ENCODE peak calls at places on chromosome 10, in five cellular contexts. One of them, this sample, is unnamed.
A peak's percentile ranks its signal among the peaks of the same experiment; 100 is the strongest.

GRCh38 chr10:106133451-106133850 is 1031.1 kb downstream of the SORCS1 start:
- DNase-seq in right cardiac atrium: no peak
- DNase-seq in AG10803: no peak
- DNase-seq in PC-9: no peak
- DNase-seq in renal cortical epithelial cell: no peak
- DNase-seq in this sample: no peak

GRCh38 chr10:52818019-52818418 is 45.4 kb upstream of the MBL2 start:
- DNase-seq in right cardiac atrium: no peak
- DNase-seq in AG10803: peak; percentile 19
- DNase-seq in PC-9: peak; percentile 64
- DNase-seq in renal cortical epithelial cell: peak; percentile 89
- DNase-seq in this sample: peak; percentile 30

GRCh38 chr10:16440396-16441105 is 3.7 kb downstream of the PTER start:
- DNase-seq in renal cortical epithelial cell: peak; percentile 70
- DNase-seq in right cardiac atrium: no peak
- DNase-seq in PC-9: peak; percentile 89
- DNase-seq in AG10803: no peak
- DNase-seq in this sample: peak; percentile 59

GRCh38 chr10:77989081-77989724 is 40.1 kb downstream of the POLR3A start:
- DNase-seq in right cardiac atrium: peak; percentile 77
- DNase-seq in renal cortical epithelial cell: no peak
- DNase-seq in AG10803: peak; percentile 38
- DNase-seq in PC-9: no peak
- DNase-seq in this sample: no peak

GRCh38 chr10:120513307-120513706 is 56.3 kb downstream of the PLPP4 start:
- DNase-seq in renal cortical epithelial cell: no peak
- DNase-seq in right cardiac atrium: no peak
- DNase-seq in PC-9: no peak
- DNase-seq in AG10803: no peak
- DNase-seq in this sample: no peak

GRCh38 chr10:48284002-48284546 is 9.6 kb upstream of the FRMPD2 start:
- DNase-seq in AG10803: no peak
- DNase-seq in right cardiac atrium: no peak
- DNase-seq in renal cortical epithelial cell: no peak
- DNase-seq in PC-9: no peak
- DNase-seq in this sample: no peak

GRCh38 chr10:84665883-84666463 is 337.6 kb downstream of the CCSER2 start:
- DNase-seq in right cardiac atrium: no peak
- DNase-seq in AG10803: no peak
- DNase-seq in PC-9: no peak
- DNase-seq in renal cortical epithelial cell: no peak
- DNase-seq in this sample: peak; percentile 57

GRCh38 chr10:109966961-109967738 is 40.6 kb upstream of the ADD3 start:
- DNase-seq in renal cortical epithelial cell: no peak
- DNase-seq in right cardiac atrium: no peak
- DNase-seq in PC-9: peak; percentile 34
- DNase-seq in AG10803: no peak
- DNase-seq in this sample: peak; percentile 14

GRCh38 chr10:47222461-47222860 is 77.5 kb upstream of the GDF10 start:
- DNase-seq in AG10803: no peak
- DNase-seq in PC-9: no peak
- DNase-seq in right cardiac atrium: no peak
- DNase-seq in renal cortical epithelial cell: no peak
- DNase-seq in this sample: no peak

GRCh38 chr10:59991661-59992060 is 85.3 kb upstream of the CCDC6 start:
- DNase-seq in right cardiac atrium: no peak
- DNase-seq in renal cortical epithelial cell: peak; percentile 96
- DNase-seq in PC-9: peak; percentile 98
- DNase-seq in AG10803: peak; percentile 3
- DNase-seq in this sample: peak; percentile 91